ENCODE peak calls at places on chromosomes 13 and 19, in four cellular contexts. One of them, this sample, is unnamed.

GRCh38 chr19:16325671-16326400 is 1.2 kb downstream of the KLF2 start:
- DNase-seq in lower lobe of right lung: peak
- DNase-seq in endodermal cell: peak
- DNase-seq in neural progenitor cell: peak
- DNase-seq in this sample: peak

GRCh38 chr13:23375007-23375971 is 58.2 kb downstream of the SACS start:
- DNase-seq in neural progenitor cell: peak
- DNase-seq in endodermal cell: peak
- DNase-seq in lower lobe of right lung: peak
- DNase-seq in this sample: peak

GRCh38 chr19:44303976-44304568 is 753 bp downstream of the ZNF235 start:
- DNase-seq in endodermal cell: peak
- DNase-seq in lower lobe of right lung: no peak
- DNase-seq in neural progenitor cell: peak
- DNase-seq in this sample: no peak

GRCh38 chr13:77703426-77703825 is 5.9 kb downstream of the SLAIN1 start:
- DNase-seq in endodermal cell: no peak
- DNase-seq in neural progenitor cell: no peak
- DNase-seq in lower lobe of right lung: peak
- DNase-seq in this sample: peak

GRCh38 chr19:703651-704446 is 4.9 kb upstream of the PALM start:
- DNase-seq in endodermal cell: peak
- DNase-seq in neural progenitor cell: peak
- DNase-seq in lower lobe of right lung: peak
- DNase-seq in this sample: peak

GRCh38 chr19:16324384-16325160 is at the start of gene KLF2:
- DNase-seq in lower lobe of right lung: peak
- DNase-seq in endodermal cell: peak
- DNase-seq in neural progenitor cell: peak
- DNase-seq in this sample: peak

GRCh38 chr19:4636151-4636717 is 3.1 kb upstream of the TNFAIP8L1 start:
- DNase-seq in neural progenitor cell: peak
- DNase-seq in endodermal cell: peak
- DNase-seq in lower lobe of right lung: peak
- DNase-seq in this sample: peak

GRCh38 chr19:11578342-11579142 is 1.1 kb upstream of the ACP5 start:
- DNase-seq in endodermal cell: peak
- DNase-seq in neural progenitor cell: peak
- DNase-seq in lower lobe of right lung: peak
- DNase-seq in this sample: peak

GRCh38 chr19:32138416-32138815 is 207.0 kb upstream of the ZNF507 start:
- DNase-seq in endodermal cell: no peak
- DNase-seq in lower lobe of right lung: no peak
- DNase-seq in neural progenitor cell: no peak
- DNase-seq in this sample: no peak

GRCh38 chr19:45558399-45558878 is 26.2 kb downstream of the OPA3 start:
- DNase-seq in endodermal cell: peak
- DNase-seq in neural progenitor cell: peak
- DNase-seq in lower lobe of right lung: peak
- DNase-seq in this sample: no peak

GRCh38 chr19:27746691-27747380 is 1466.1 kb downstream of the UQCRFS1 start:
- DNase-seq in endodermal cell: peak
- DNase-seq in neural progenitor cell: peak
- DNase-seq in lower lobe of right lung: no peak
- DNase-seq in this sample: peak

GRCh38 chr19:41702208-41702651 is 6.2 kb upstream of the CEACAM5 start:
- DNase-seq in lower lobe of right lung: no peak
- DNase-seq in endodermal cell: peak
- DNase-seq in neural progenitor cell: no peak
- DNase-seq in this sample: no peak

GRCh38 chr13:97749174-97749573 is 204.3 kb upstream of the IPO5 start:
- DNase-seq in lower lobe of right lung: no peak
- DNase-seq in neural progenitor cell: no peak
- DNase-seq in endodermal cell: no peak
- DNase-seq in this sample: no peak

GRCh38 chr19:10611907-10612306 is 13.4 kb upstream of the SLC44A2 start:
- DNase-seq in neural progenitor cell: no peak
- DNase-seq in lower lobe of right lung: no peak
- DNase-seq in endodermal cell: no peak
- DNase-seq in this sample: no peak

GRCh38 chr19:1837625-1838105 is 10.6 kb downstream of the REXO1 start:
- DNase-seq in neural progenitor cell: peak
- DNase-seq in lower lobe of right lung: no peak
- DNase-seq in endodermal cell: peak
- DNase-seq in this sample: no peak

GRCh38 chr19:13814550-13814949 is 19.3 kb downstream of the ZSWIM4 start:
- DNase-seq in lower lobe of right lung: no peak
- DNase-seq in neural progenitor cell: no peak
- DNase-seq in endodermal cell: peak
- DNase-seq in this sample: no peak

GRCh38 chr13:98664047-98664446 is 87.1 kb upstream of the STK24 start:
- DNase-seq in lower lobe of right lung: no peak
- DNase-seq in endodermal cell: no peak
- DNase-seq in neural progenitor cell: no peak
- DNase-seq in this sample: no peak

GRCh38 chr19:19258589-19259338 is 14.3 kb downstream of the TM6SF2 start:
- DNase-seq in endodermal cell: no peak
- DNase-seq in neural progenitor cell: no peak
- DNase-seq in lower lobe of right lung: no peak
- DNase-seq in this sample: no peak

GRCh38 chr19:30107351-30107750 is 165.3 kb downstream of the URI1 start:
- DNase-seq in endodermal cell: no peak
- DNase-seq in neural progenitor cell: no peak
- DNase-seq in lower lobe of right lung: no peak
- DNase-seq in this sample: no peak

GRCh38 chr19:11422163-11423068 is 3.3 kb upstream of the RGL3 start:
- DNase-seq in neural progenitor cell: peak
- DNase-seq in lower lobe of right lung: peak
- DNase-seq in endodermal cell: peak
- DNase-seq in this sample: peak

GRCh38 chr13:39578821-39579291 is 24.1 kb downstream of the LHFPL6 start:
- DNase-seq in endodermal cell: no peak
- DNase-seq in neural progenitor cell: no peak
- DNase-seq in lower lobe of right lung: no peak
- DNase-seq in this sample: no peak

GRCh38 chr19:29524201-29524911 is 1.4 kb upstream of the VSTM2B start:
- DNase-seq in neural progenitor cell: peak
- DNase-seq in lower lobe of right lung: peak
- DNase-seq in endodermal cell: peak
- DNase-seq in this sample: peak

GRCh38 chr13:41562083-41562482 is 104.7 kb downstream of the RGCC start:
- DNase-seq in endodermal cell: no peak
- DNase-seq in neural progenitor cell: no peak
- DNase-seq in lower lobe of right lung: no peak
- DNase-seq in this sample: no peak

GRCh38 chr19:35767288-35768081 is 7.9 kb upstream of the ARHGAP33 start:
- DNase-seq in endodermal cell: peak
- DNase-seq in neural progenitor cell: peak
- DNase-seq in lower lobe of right lung: no peak
- DNase-seq in this sample: no peak

GRCh38 chr13:49371943-49372636 is 71.8 kb downstream of the CAB39L start:
- DNase-seq in lower lobe of right lung: no peak
- DNase-seq in neural progenitor cell: no peak
- DNase-seq in endodermal cell: no peak
- DNase-seq in this sample: no peak

DNA sequence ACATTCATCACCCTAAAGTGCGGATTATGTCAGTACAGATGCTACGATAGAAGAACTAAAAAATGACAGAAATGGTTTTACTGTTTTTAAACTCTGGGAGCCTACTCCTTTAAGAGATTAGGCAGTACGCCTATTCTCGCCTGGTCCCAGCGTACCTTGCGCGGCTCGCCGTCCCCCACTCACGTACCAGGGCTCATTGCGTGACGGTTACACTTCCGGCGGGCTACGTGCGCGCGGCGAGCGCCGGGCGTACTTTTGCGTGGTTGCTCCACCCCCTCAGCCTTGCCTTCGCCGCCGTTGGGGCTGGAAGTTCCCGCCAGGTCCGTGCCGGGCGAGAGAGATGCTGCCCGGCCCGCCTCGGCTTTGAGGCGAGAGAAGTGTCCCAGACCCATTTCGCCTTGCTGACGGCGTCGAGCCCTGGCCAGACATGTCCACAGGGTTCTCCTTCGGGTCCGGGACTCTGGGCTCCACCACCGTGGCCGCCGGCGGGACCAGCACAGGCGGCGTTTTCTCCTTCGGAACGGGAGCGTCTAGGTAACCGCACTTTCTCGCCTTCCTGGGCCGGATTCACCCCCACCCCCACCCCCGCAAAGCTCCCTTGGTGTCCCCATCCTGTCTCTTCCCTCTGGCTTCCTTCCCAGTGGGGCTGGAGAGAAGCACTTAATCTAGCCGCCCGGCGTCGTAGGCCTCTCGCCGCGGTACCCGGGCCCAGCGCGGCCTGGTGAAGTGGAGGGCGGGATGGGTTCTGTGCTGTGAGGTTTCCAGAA is at the start of gene NUP58:
- DNase-seq in neural progenitor cell: peak
- DNase-seq in endodermal cell: peak
- DNase-seq in lower lobe of right lung: peak
- DNase-seq in this sample: peak
- H3K27ac ChIP-seq in neural progenitor cell: no peak
- H3K27ac ChIP-seq in endodermal cell: peak
- H3K27ac ChIP-seq in lower lobe of right lung: peak
- H3K27ac ChIP-seq in this sample: peak

DNA sequence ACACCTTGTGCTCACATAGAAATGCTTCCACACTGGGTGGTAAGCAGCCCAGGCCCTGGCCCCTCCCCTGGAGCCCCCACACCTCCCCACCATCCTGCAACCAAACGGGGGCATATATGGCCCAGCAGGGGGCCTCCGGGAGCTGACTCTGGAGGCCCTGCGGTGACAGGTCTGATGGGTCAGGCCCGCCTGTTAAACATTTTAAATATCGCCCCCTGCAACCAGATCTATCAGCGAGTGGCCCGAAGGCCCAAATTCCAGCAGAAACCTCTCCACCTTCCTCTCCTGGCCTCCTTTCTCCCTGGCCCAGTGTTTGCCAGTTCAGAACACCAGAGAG is 48.0 kb upstream of the KATNAL1 start:
- DNase-seq in neural progenitor cell: peak
- DNase-seq in lower lobe of right lung: peak
- DNase-seq in endodermal cell: peak
- DNase-seq in this sample: peak
- TF ChIP-seq CTCF in neural progenitor cell: no peak
- TF ChIP-seq CTCF in lower lobe of right lung: peak
- TF ChIP-seq CTCF in endodermal cell: no peak
- TF ChIP-seq CTCF in this sample: peak

DNA sequence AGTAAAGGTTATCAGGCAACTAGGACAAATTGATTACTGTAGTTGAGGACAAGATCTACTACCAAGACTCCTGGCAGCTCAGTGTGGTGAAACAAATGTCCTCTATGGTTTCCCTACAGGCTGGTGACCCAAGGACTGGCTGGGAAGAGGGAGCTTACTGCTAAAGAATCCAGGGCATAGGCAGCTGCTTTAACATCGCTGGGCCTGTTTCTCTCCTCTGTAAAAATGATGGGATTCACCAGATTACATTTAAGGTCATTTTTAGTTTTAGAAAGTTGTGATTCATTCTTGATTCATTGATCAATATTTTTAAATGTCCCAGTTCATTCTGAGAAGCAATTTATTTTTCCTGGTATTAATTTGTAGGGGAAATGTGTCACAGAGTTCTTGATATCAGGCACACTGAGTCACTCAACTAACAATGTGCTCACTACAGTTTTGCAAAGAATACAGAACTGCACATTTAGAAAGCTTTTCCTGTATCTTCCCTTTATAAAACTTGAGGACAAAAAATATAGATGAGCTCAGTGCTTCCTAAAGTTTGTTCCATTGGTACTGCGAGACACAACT is 19.6 kb upstream of the FAM124A start:
- DNase-seq in neural progenitor cell: no peak
- DNase-seq in endodermal cell: no peak
- DNase-seq in lower lobe of right lung: no peak
- DNase-seq in this sample: no peak
- H3K4me3 ChIP-seq in neural progenitor cell: no peak
- H3K4me3 ChIP-seq in endodermal cell: no peak
- H3K4me3 ChIP-seq in lower lobe of right lung: no peak
- H3K4me3 ChIP-seq in this sample: no peak

DNA sequence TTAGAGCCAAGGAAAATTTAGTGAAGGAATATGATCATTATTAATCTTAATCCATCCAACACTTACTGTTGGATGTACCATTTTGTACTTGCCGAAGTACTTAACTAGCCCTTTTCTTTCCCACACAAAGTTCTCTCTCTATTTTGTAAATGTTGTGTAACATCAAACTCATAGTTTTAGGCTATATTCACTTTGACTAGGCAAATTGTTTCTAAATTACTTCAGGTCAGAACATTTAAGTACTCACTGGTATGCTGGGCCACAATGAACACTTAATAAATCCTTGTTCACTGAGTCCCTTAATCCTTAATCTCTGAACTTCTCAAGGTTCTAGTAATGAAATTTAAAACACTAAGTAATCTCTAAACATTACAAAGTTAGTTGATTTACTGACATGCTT is 49.3 kb upstream of the EEF1AKMT1 start:
- DNase-seq in neural progenitor cell: no peak
- DNase-seq in lower lobe of right lung: no peak
- DNase-seq in endodermal cell: no peak
- DNase-seq in this sample: no peak
- H3K27ac ChIP-seq in neural progenitor cell: no peak
- H3K27ac ChIP-seq in lower lobe of right lung: no peak
- H3K27ac ChIP-seq in endodermal cell: no peak
- H3K27ac ChIP-seq in this sample: no peak

GRCh38 chr13:32022292-32022691 is 9.3 kb upstream of the FRY start:
- DNase-seq in neural progenitor cell: peak
- DNase-seq in endodermal cell: no peak
- DNase-seq in lower lobe of right lung: no peak
- DNase-seq in this sample: no peak

GRCh38 chr13:32023096-32023495 is 8.5 kb upstream of the FRY start:
- DNase-seq in neural progenitor cell: no peak
- DNase-seq in endodermal cell: no peak
- DNase-seq in lower lobe of right lung: no peak
- DNase-seq in this sample: no peak

GRCh38 chr13:32024750-32025149 is 6.8 kb upstream of the FRY start:
- DNase-seq in endodermal cell: no peak
- DNase-seq in lower lobe of right lung: no peak
- DNase-seq in neural progenitor cell: no peak
- DNase-seq in this sample: no peak

GRCh38 chr13:32021785-32022184 is 9.8 kb upstream of the FRY start:
- DNase-seq in neural progenitor cell: no peak
- DNase-seq in lower lobe of right lung: no peak
- DNase-seq in endodermal cell: no peak
- DNase-seq in this sample: no peak

DNA sequence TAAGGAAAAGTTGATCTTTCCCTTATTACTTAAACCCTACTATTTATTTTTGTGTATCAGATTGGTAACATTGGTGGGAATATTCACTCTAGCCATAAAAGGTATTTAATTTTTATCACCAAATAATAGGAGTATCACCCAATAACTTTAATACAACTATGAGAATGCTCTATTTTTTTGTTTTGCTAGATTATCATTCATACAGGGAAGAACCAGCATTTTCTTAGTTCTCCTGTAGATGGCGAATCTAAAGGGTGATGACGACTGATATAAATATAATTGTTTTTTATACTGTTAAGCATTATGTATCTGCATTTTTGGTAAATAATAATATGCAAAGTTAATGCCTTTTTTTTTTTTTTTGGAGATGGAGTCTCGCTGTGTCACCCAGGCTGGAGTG is 7.9 kb upstream of the FRY start:
- DNase-seq in endodermal cell: no peak
- DNase-seq in lower lobe of right lung: no peak
- DNase-seq in neural progenitor cell: no peak
- DNase-seq in this sample: no peak
- TF ChIP-seq CTCF in endodermal cell: peak
- TF ChIP-seq CTCF in lower lobe of right lung: no peak
- TF ChIP-seq CTCF in neural progenitor cell: no peak
- TF ChIP-seq CTCF in this sample: peak